ENCODE peak calls at places on chromosomes 7 and 10, in ten cellular contexts. Y is dermis blood vessel endothelial cell; H is activated CD4-positive, alpha-beta T cell treated with anti-CD3 and anti-CD28 coated beads, Interleukin-2, amount 50 U/mL, for 24 hours; Q is dorsolateral prefrontal cortex; E is kidney tubule cell; V is activated CD4-positive, CD25-positive, alpha-beta regulatory T cell; O is fibroblast of mammary gland; L is NCI-H1417; F is CD4-positive, CD25-positive, alpha-beta regulatory T cell; P is iris pigment epithelial cell. I is an unnamed sample.

GRCh38 chr7:92653136-92653535 is 62.9 kb upstream of the FAM133B start:
- DNase-seq in Y (no peak), H (no peak), Q (no peak), E (no peak), V (no peak), O (no peak), L (no peak), F (no peak), P (no peak), I (no peak)

GRCh38 chr7:142567201-142567600 is 182.1 kb upstream of the PRSS1 start:
- DNase-seq in Y (no peak), H (no peak), Q (no peak), E (no peak), V (no peak), O (no peak), L (no peak), F (no peak), P (no peak), I (no peak)

GRCh38 chr7:9978111-9979064 is 995.3 kb upstream of the PHF14 start:
- DNase-seq in Y (no peak), H (no peak), Q (no peak), E (no peak), V (no peak), O (no peak), L (no peak), F (no peak), P (no peak), I (no peak)

GRCh38 chr7:79709574-79710409 is 256.3 kb upstream of the MAGI2 start:
- DNase-seq in Y (no peak), H (no peak), Q (no peak), E (peak), V (no peak), O (peak), L (peak), F (no peak), P (peak), I (peak)

GRCh38 chr7:149450821-149451220 is 10.0 kb downstream of the ZNF777 start:
- DNase-seq in Y (no peak), H (no peak), Q (no peak), E (no peak), V (no peak), O (no peak), L (no peak), F (no peak), P (no peak), I (no peak)

GRCh38 chr7:124566576-124566975 is 199.0 kb downstream of the GPR37 start:
- DNase-seq in Y (no peak), H (no peak), Q (no peak), E (peak), V (no peak), O (no peak), L (no peak), F (no peak), P (peak), I (no peak)

GRCh38 chr10:129946868-129947267 is 17.2 kb downstream of the EBF3 start:
- DNase-seq in Y (no peak), H (no peak), Q (no peak), E (no peak), V (no peak), O (no peak), L (no peak), F (no peak), P (no peak), I (no peak)

GRCh38 chr10:78552261-78552811 is 516.4 kb upstream of the ZMIZ1 start:
- DNase-seq in Y (no peak), H (no peak), Q (peak), E (no peak), V (no peak), O (peak), L (no peak), F (no peak), P (peak), I (no peak)

GRCh38 chr7:142838461-142839213 is 16.2 kb upstream of the EPHB6 start:
- DNase-seq in Y (no peak), H (no peak), Q (no peak), E (no peak), V (no peak), O (no peak), L (no peak), F (no peak), P (peak), I (no peak)

GRCh38 chr7:121515651-121516401 is 119.7 kb upstream of the FAM3C start:
- DNase-seq in Y (no peak), H (no peak), Q (no peak), E (peak), V (no peak), O (peak), L (no peak), F (no peak), P (no peak), I (no peak)

GRCh38 chr7:34603711-34604444 is 54.1 kb upstream of the NPSR1 start:
- DNase-seq in Y (no peak), H (no peak), Q (no peak), E (no peak), V (no peak), O (no peak), L (no peak), F (no peak), P (no peak), I (no peak)

GRCh38 chr10:133159950-133160812 is at the start of gene KNDC1:
- DNase-seq in Y (peak), H (no peak), Q (peak), E (no peak), V (no peak), O (peak), L (peak), F (no peak), P (peak), I (no peak)

GRCh38 chr10:131834152-131834810 is 66.5 kb upstream of the PPP2R2D start:
- DNase-seq in Y (no peak), H (no peak), Q (peak), E (no peak), V (no peak), O (no peak), L (no peak), F (no peak), P (no peak), I (no peak)

GRCh38 chr7:14637968-14638367 is 264.6 kb downstream of the DGKB start:
- DNase-seq in Y (no peak), H (no peak), Q (no peak), E (no peak), V (no peak), O (peak), L (no peak), F (no peak), P (no peak), I (no peak)

GRCh38 chr7:120273476-120273975 is 551 bp downstream of the KCND2 start:
- DNase-seq in Y (peak), H (no peak), Q (peak), E (peak), V (no peak), O (peak), L (peak), F (no peak), P (peak), I (peak)

GRCh38 chr10:98097175-98097574 is 37.3 kb upstream of the R3HCC1L start:
- DNase-seq in Y (no peak), H (no peak), Q (no peak), E (no peak), V (no peak), O (no peak), L (no peak), F (no peak), P (no peak), I (no peak)

GRCh38 chr10:69721690-69722310 is 79.9 kb upstream of the COL13A1 start:
- DNase-seq in Y (peak), H (no peak), Q (peak), E (peak), V (no peak), O (no peak), L (no peak), F (no peak), P (peak), I (peak)

I was measured in endothelial cell of umbilical vein.